ENCODE peak calls at places on chromosome 12, in six cellular contexts. One of them, this sample, is unnamed. For H3K36me3, the result is how much of the 10 kb centered on the place peaks cover.

GRCh38 chr12:88866881-88867280 is 286.6 kb upstream of the KITLG start:
- DNase-seq in left ventricle myocardium inferior: no peak
- DNase-seq in spleen: no peak
- DNase-seq in colonic mucosa: no peak
- DNase-seq in hepatocyte: no peak
- DNase-seq in kidney: no peak
- DNase-seq in this sample: no peak

GRCh38 chr12:16225692-16226091 is 51.8 kb downstream of the SLC15A5 start:
- DNase-seq in left ventricle myocardium inferior: no peak
- DNase-seq in spleen: no peak
- DNase-seq in hepatocyte: no peak
- DNase-seq in kidney: no peak
- DNase-seq in colonic mucosa: no peak
- DNase-seq in this sample: no peak

GRCh38 chr12:127964717-127965116 is 302.3 kb upstream of the TMEM132C start:
- DNase-seq in hepatocyte: no peak
- DNase-seq in spleen: no peak
- DNase-seq in left ventricle myocardium inferior: no peak
- DNase-seq in kidney: no peak
- DNase-seq in colonic mucosa: peak
- DNase-seq in this sample: no peak

GRCh38 chr12:66279127-66279712 is 23.1 kb upstream of the HELB start:
- DNase-seq in kidney: no peak
- DNase-seq in left ventricle myocardium inferior: no peak
- DNase-seq in colonic mucosa: no peak
- DNase-seq in hepatocyte: peak
- DNase-seq in spleen: no peak
- DNase-seq in this sample: no peak

GRCh38 chr12:120238224-120238616 is 27.3 kb downstream of the PXN start:
- DNase-seq in spleen: no peak
- DNase-seq in kidney: peak
- DNase-seq in hepatocyte: no peak
- DNase-seq in colonic mucosa: no peak
- DNase-seq in left ventricle myocardium inferior: no peak
- DNase-seq in this sample: no peak

GRCh38 chr12:13980548-13981295 is 680 bp downstream of the GRIN2B start:
- DNase-seq in spleen: no peak
- DNase-seq in colonic mucosa: no peak
- DNase-seq in left ventricle myocardium inferior: no peak
- DNase-seq in hepatocyte: peak
- DNase-seq in kidney: no peak
- DNase-seq in this sample: no peak

GRCh38 chr12:94674835-94675234 is 24.5 kb upstream of the TMCC3 start:
- DNase-seq in hepatocyte: no peak
- DNase-seq in colonic mucosa: no peak
- DNase-seq in spleen: peak
- DNase-seq in left ventricle myocardium inferior: peak
- DNase-seq in kidney: no peak
- DNase-seq in this sample: no peak

GRCh38 chr12:6423267-6424007 is 21.3 kb upstream of the CD27 start:
- DNase-seq in spleen: peak
- DNase-seq in left ventricle myocardium inferior: peak
- DNase-seq in kidney: peak
- DNase-seq in colonic mucosa: peak
- DNase-seq in hepatocyte: peak
- DNase-seq in this sample: peak

GRCh38 chr12:71686658-71687025 is 760 bp downstream of the TMEM19 start:
- DNase-seq in kidney: no peak
- DNase-seq in colonic mucosa: no peak
- DNase-seq in spleen: no peak
- DNase-seq in hepatocyte: no peak
- DNase-seq in left ventricle myocardium inferior: no peak
- DNase-seq in this sample: no peak

GRCh38 chr12:76573840-76574373 is 14.3 kb upstream of the OSBPL8 start:
- DNase-seq in left ventricle myocardium inferior: no peak
- DNase-seq in hepatocyte: no peak
- DNase-seq in spleen: no peak
- DNase-seq in colonic mucosa: no peak
- DNase-seq in kidney: no peak
- DNase-seq in this sample: no peak

GRCh38 chr12:32739279-32739678 is 16.4 kb downstream of the YARS2 start:
- DNase-seq in colonic mucosa: no peak
- DNase-seq in hepatocyte: no peak
- DNase-seq in left ventricle myocardium inferior: no peak
- DNase-seq in kidney: no peak
- DNase-seq in spleen: no peak
- DNase-seq in this sample: no peak

GRCh38 chr12:104505095-104505819 is 48.5 kb downstream of the CHST11 start:
- DNase-seq in colonic mucosa: no peak
- DNase-seq in left ventricle myocardium inferior: no peak
- DNase-seq in kidney: no peak
- DNase-seq in spleen: no peak
- DNase-seq in hepatocyte: no peak
- DNase-seq in this sample: no peak

GRCh38 chr12:122184522-122184921 is 1.6 kb downstream of the LRRC43 start:
- DNase-seq in colonic mucosa: no peak
- DNase-seq in kidney: no peak
- DNase-seq in left ventricle myocardium inferior: no peak
- DNase-seq in hepatocyte: no peak
- DNase-seq in spleen: peak
- DNase-seq in this sample: no peak

GRCh38 chr12:92233346-92234015 is 87.8 kb upstream of the BTG1 start:
- DNase-seq in left ventricle myocardium inferior: no peak
- DNase-seq in colonic mucosa: no peak
- DNase-seq in kidney: no peak
- DNase-seq in hepatocyte: no peak
- DNase-seq in spleen: no peak
- DNase-seq in this sample: no peak

GRCh38 chr12:4579305-4580097 is 17.5 kb downstream of the DYRK4 start:
- DNase-seq in kidney: no peak
- DNase-seq in spleen: no peak
- DNase-seq in colonic mucosa: peak
- DNase-seq in hepatocyte: no peak
- DNase-seq in left ventricle myocardium inferior: no peak
- DNase-seq in this sample: no peak

GRCh38 chr12:120725151-120725658 is 421 bp upstream of the ACADS start:
- DNase-seq in colonic mucosa: no peak
- DNase-seq in left ventricle myocardium inferior: no peak
- DNase-seq in hepatocyte: no peak
- DNase-seq in kidney: no peak
- DNase-seq in spleen: no peak
- DNase-seq in this sample: no peak

GRCh38 chr12:57954768-57955167 is 13.4 kb downstream of the ATP23 start:
- DNase-seq in left ventricle myocardium inferior: no peak
- DNase-seq in kidney: no peak
- DNase-seq in colonic mucosa: no peak
- DNase-seq in spleen: no peak
- DNase-seq in hepatocyte: no peak
- DNase-seq in this sample: no peak

GRCh38 chr12:104743181-104743580 is 214.9 kb downstream of the SLC41A2 start:
- DNase-seq in left ventricle myocardium inferior: no peak
- DNase-seq in kidney: no peak
- DNase-seq in spleen: peak
- DNase-seq in colonic mucosa: no peak
- DNase-seq in hepatocyte: no peak
- DNase-seq in this sample: no peak

GRCh38 chr12:89040146-89040964 is 311.9 kb downstream of the DUSP6 start:
- DNase-seq in hepatocyte: no peak
- DNase-seq in colonic mucosa: no peak
- DNase-seq in spleen: peak
- DNase-seq in left ventricle myocardium inferior: no peak
- DNase-seq in kidney: peak
- DNase-seq in this sample: no peak

GRCh38 chr12:54821676-54822075 is 32.6 kb upstream of the MUCL1 start:
- DNase-seq in colonic mucosa: no peak
- DNase-seq in hepatocyte: no peak
- DNase-seq in kidney: no peak
- DNase-seq in spleen: no peak
- DNase-seq in left ventricle myocardium inferior: no peak
- DNase-seq in this sample: no peak

GRCh38 chr12:57240069-57240921 is 10.7 kb downstream of the STAC3 start:
- DNase-seq in hepatocyte: peak
- DNase-seq in spleen: peak
- DNase-seq in colonic mucosa: no peak
- DNase-seq in kidney: peak
- DNase-seq in left ventricle myocardium inferior: peak
- DNase-seq in this sample: peak

GRCh38 chr12:47742253-47742825 is 16.3 kb downstream of the RAPGEF3 start:
- DNase-seq in kidney: peak
- DNase-seq in colonic mucosa: peak
- DNase-seq in spleen: peak
- DNase-seq in left ventricle myocardium inferior: peak
- DNase-seq in hepatocyte: peak
- DNase-seq in this sample: peak

DNA sequence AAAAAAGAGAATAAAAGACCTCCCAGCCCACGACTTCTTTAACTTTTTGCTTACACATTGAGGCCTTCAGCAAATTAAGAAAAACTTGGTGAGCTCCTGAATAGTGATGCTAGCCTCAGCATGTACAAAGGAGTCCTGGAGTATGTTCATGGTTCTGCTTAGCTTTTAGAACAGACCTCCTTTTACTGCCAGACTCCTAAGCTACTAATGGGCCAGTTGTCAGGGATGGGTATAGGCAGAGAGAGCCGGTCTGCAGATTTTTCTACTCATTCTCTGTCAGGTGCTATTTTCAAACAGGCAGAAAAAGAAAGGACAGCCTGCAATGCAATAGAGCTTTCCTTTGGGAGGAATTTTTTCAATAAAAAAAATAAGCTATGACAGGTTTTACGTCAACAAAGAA is 81.9 kb upstream of the REP15 start:
- DNase-seq in kidney: no peak
- DNase-seq in colonic mucosa: no peak
- DNase-seq in hepatocyte: no peak
- DNase-seq in spleen: no peak
- DNase-seq in left ventricle myocardium inferior: no peak
- DNase-seq in this sample: no peak
- H3K27ac ChIP-seq in kidney: no peak
- H3K27ac ChIP-seq in colonic mucosa: no peak
- H3K27ac ChIP-seq in hepatocyte: peak
- H3K27ac ChIP-seq in spleen: no peak
- H3K27ac ChIP-seq in left ventricle myocardium inferior: peak
- H3K27ac ChIP-seq in this sample: no peak

DNA sequence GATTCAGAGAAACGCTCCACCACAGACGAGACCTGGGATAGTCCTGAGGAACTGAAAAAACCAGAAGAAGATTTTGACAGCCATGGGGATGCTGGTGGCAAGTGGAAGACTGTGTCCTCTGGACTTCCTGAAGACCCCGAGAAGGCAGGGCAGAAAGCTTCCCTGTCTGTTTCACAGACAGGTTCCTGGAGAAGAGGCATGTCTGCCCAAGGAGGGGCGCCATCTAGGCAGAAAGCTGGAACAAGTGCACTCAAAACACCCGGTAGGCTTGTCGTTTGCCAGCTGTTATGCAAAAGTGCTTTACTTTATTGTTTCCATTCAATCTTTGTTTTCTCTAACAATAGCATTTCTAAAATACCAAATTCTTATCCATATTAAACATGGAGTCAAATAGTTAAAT is 287.3 kb downstream of the NAV3 start:
- DNase-seq in left ventricle myocardium inferior: no peak
- DNase-seq in hepatocyte: no peak
- DNase-seq in spleen: no peak
- DNase-seq in colonic mucosa: no peak
- DNase-seq in kidney: no peak
- DNase-seq in this sample: no peak
- TF ChIP-seq CTCF in left ventricle myocardium inferior: no peak
- TF ChIP-seq CTCF in hepatocyte: peak
- TF ChIP-seq CTCF in spleen: no peak
- TF ChIP-seq CTCF in colonic mucosa: no peak
- TF ChIP-seq CTCF in kidney: no peak
- TF ChIP-seq CTCF in this sample: no peak

GRCh38 chr12:116977465-116978380 is 67.0 kb downstream of the FBXW8 start:
- DNase-seq in kidney: no peak
- DNase-seq in left ventricle myocardium inferior: no peak
- DNase-seq in hepatocyte: no peak
- DNase-seq in spleen: no peak
- DNase-seq in colonic mucosa: no peak
- DNase-seq in this sample: no peak

GRCh38 chr12:116979109-116979508 is 68.4 kb downstream of the FBXW8 start:
- DNase-seq in colonic mucosa: no peak
- DNase-seq in kidney: no peak
- DNase-seq in left ventricle myocardium inferior: no peak
- DNase-seq in hepatocyte: no peak
- DNase-seq in spleen: no peak
- DNase-seq in this sample: no peak

GRCh38 chr12:116984098-116984497 is 73.3 kb downstream of the FBXW8 start:
- DNase-seq in kidney: no peak
- DNase-seq in left ventricle myocardium inferior: no peak
- DNase-seq in colonic mucosa: no peak
- DNase-seq in spleen: no peak
- DNase-seq in hepatocyte: no peak
- DNase-seq in this sample: no peak

GRCh38 chr12:116982721-116983502 is 72.2 kb downstream of the FBXW8 start:
- DNase-seq in spleen: no peak
- DNase-seq in colonic mucosa: no peak
- DNase-seq in hepatocyte: no peak
- DNase-seq in left ventricle myocardium inferior: no peak
- DNase-seq in kidney: no peak
- DNase-seq in this sample: no peak

GRCh38 chr12:116980083-116980482 is 69.3 kb downstream of the FBXW8 start:
- DNase-seq in spleen: no peak
- DNase-seq in colonic mucosa: no peak
- DNase-seq in hepatocyte: no peak
- DNase-seq in kidney: no peak
- DNase-seq in left ventricle myocardium inferior: no peak
- DNase-seq in this sample: no peak
- H3K36me3 ChIP-seq in spleen: under half
- H3K36me3 ChIP-seq in colonic mucosa: under half
- H3K36me3 ChIP-seq in hepatocyte: under half
- H3K36me3 ChIP-seq in kidney: under half
- H3K36me3 ChIP-seq in left ventricle myocardium inferior: under half
- H3K36me3 ChIP-seq in this sample: under half

DNA sequence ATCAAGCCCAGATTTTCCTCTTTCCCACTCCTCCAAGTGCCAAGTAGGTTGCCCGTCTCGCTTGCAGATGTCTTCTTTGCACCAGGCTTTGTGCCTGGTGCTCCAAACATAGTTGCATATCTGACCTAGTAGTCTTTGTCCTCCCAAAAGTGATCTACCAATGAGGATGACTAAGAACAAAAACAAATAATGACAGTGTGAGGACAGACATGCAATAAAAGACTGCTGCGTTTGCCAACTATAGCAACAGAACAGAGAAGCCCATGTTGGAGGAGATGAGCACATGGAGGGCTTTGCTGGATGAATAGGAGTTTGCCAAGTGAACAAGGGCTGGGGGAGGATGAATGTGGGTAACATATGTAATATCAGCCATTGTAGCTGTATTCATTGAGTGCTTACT is 15.6 kb downstream of the DTX1 start:
- DNase-seq in spleen: no peak
- DNase-seq in hepatocyte: no peak
- DNase-seq in colonic mucosa: no peak
- DNase-seq in left ventricle myocardium inferior: no peak
- DNase-seq in kidney: no peak
- DNase-seq in this sample: no peak
- H3K27ac ChIP-seq in spleen: peak
- H3K27ac ChIP-seq in hepatocyte: no peak
- H3K27ac ChIP-seq in colonic mucosa: no peak
- H3K27ac ChIP-seq in left ventricle myocardium inferior: peak
- H3K27ac ChIP-seq in kidney: no peak
- H3K27ac ChIP-seq in this sample: no peak

GRCh38 chr12:25677180-25677937 is 124.3 kb upstream of the LMNTD1 start:
- DNase-seq in kidney: no peak
- DNase-seq in spleen: no peak
- DNase-seq in hepatocyte: no peak
- DNase-seq in left ventricle myocardium inferior: no peak
- DNase-seq in colonic mucosa: no peak
- DNase-seq in this sample: no peak
- TF ChIP-seq CTCF in kidney: peak
- TF ChIP-seq CTCF in spleen: no peak
- TF ChIP-seq CTCF in hepatocyte: peak
- TF ChIP-seq CTCF in left ventricle myocardium inferior: peak
- TF ChIP-seq CTCF in colonic mucosa: no peak
- TF ChIP-seq CTCF in this sample: peak

This sample was measured in upper lobe of right lung.